ENCODE peak calls at places on chromosome 10, in five cellular contexts. T, P, F, U and E are unnamed samples.

GRCh38 chr10:1130995-1131790 is 75.0 kb downstream of the WDR37 start:
- DNase-seq in U (no peak), P (no peak), F (no peak), T (no peak), E (no peak)

GRCh38 chr10:52027055-52027454 is 287.0 kb upstream of the DKK1 start:
- DNase-seq in T (no peak), P (no peak), F (no peak), U (no peak), E (no peak)

GRCh38 chr10:130234171-130234965 is 98.2 kb downstream of the GLRX3 start:
- DNase-seq in F (no peak), P (no peak), U (no peak), T (no peak), E (no peak)

GRCh38 chr10:31975157-31975765 is 46.6 kb upstream of the ARHGAP12 start:
- DNase-seq in U (no peak), T (no peak), F (no peak), P (no peak), E (no peak)

GRCh38 chr10:10831085-10831484 is 186.6 kb upstream of the CELF2 start:
- DNase-seq in F (no peak), T (peak), U (no peak), P (no peak), E (peak)

GRCh38 chr10:68562666-68563522 is 2.8 kb downstream of the TET1 start:
- DNase-seq in F (no peak), T (no peak), P (peak), U (peak), E (no peak)

GRCh38 chr10:116627386-116627933 is 6.7 kb downstream of the PNLIPRP2 start:
- DNase-seq in F (no peak), T (no peak), P (peak), U (peak), E (no peak)

GRCh38 chr10:72563327-72563932 is 62.4 kb downstream of the MICU1 start:
- DNase-seq in T (no peak), P (no peak), F (no peak), U (no peak), E (no peak)

GRCh38 chr10:62025901-62026879 is 124.7 kb downstream of the ARID5B start:
- DNase-seq in F (no peak), U (no peak), T (no peak), P (no peak), E (no peak)

GRCh38 chr10:19479854-19480253 is 336.4 kb upstream of the PLXDC2 start:
- DNase-seq in P (no peak), T (no peak), U (no peak), F (no peak), E (no peak)

GRCh38 chr10:29598861-29599311 is 35.9 kb downstream of the SVIL start:
- DNase-seq in F (no peak), P (no peak), U (no peak), T (no peak), E (peak)

DNA sequence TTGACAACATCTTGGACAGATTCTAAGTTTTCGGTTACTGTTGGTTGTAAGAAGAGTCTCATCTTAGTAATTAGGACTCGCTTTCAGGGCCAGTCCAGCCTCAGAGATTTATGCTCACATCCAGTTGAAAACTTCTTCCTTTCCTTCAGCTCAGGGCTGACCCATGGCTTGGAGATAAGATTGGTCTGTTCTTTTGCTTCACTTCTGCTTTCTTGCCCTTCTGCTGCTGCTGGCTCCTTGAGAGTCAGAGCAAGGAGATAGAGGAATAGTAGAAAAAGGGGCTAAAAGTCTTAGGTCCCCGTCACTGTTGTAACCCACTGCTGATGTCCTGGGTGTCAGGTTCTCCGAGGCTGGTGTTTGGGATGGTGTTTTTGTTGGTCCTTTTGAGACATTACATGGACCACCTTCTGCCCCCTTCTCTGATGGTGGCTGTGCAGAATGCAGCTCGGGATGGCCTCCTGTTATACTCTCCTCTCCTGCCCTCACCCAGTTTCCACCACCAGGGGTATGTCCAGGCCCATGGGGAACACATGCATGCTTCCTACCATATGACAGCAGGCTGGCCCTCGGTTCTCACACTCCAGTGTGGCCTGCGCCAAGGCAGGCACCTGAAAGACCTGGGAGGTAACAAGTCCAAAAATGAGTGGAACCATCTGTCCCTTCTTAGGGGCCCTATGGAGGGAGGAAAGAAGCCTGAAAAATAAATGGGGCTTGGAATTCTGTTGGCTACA is 67.8 kb upstream of the PCBD1 start:
- DNase-seq in T (no peak), P (no peak), F (no peak), U (no peak), E (no peak)
- TF ChIP-seq CTCF in T (no peak), P (no peak), F (peak), U (no peak), E (no peak)

DNA sequence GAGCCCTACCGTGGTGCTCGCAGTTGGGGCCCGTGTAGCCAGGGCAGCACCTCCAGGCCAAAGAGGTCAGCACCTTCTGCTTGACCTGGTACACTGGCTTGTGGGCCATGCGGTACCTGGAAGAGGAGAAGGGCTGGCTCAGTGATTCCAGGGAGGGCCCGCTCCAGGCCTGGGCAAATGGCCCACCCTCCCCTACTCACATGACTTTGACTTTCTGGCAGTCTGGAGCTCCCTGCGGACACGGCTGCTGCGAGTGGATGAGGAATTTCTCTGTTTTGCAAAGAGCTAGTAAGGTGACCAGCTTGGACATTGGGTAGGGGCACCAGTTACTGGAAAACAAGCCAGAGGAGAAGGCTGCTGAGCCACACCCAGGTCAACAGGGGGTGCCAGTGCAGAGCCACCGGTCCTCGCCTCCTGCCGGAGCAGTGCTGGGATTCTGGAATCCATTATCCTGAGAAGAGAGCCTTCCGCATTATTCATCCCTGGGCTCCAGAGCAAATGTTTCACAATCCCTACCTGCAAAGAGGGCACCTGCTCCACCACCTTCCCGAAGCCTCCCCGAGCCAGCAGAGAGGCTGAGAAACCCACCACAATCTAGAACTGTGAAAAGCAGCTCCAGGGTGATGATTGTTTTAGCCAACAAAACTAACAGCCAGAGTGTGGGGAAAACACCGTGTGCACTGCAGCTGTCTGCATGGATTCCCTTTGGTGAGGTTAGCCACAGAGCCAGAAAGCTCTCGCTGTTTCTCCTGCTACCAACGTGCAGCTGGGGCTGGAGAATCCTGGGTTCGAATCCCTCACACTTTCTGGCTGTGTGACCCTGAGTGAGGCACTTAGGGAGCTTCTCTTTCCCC is 11.8 kb downstream of the MMRN2 start:
- DNase-seq in P (peak), T (no peak), F (peak), U (no peak), E (no peak)
- TF ChIP-seq CTCF in P (peak), T (no peak), F (peak), U (no peak), E (peak)

DNA sequence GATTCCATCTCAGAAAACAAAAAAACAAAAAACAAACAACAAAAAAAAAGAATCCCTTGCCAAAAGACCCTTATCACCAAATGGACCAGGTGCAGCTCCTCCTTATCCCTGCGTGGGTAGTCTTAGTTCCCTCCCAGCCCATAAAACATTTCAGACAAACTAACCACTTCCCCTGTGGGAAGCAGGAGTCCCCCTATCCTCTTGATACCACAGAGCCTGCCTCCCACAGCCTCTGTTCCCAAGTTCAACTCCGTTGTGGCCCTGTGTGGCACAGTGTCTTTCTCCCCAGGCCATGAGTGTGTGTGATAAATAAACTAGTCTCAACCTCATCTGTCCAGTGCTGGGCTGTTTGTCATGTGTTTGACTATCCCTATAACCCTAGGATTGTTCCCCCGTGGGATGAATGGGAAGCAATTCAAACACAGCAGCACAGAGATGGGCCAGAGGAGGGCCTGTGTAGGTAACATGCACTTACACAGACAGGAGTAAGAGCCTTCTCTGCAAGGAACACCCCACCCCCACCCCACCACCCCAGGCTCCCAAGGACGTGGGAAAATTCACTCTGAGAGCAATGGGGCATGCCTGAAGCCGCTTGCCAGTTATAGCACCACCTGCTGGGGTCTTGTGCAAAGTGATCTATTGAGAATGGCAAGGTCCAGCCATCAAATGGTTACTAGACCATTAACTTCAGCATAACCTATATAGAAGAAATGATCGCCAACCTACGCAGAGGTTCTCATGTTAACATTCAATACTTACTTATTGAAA is 147.1 kb upstream of the GHITM start:
- DNase-seq in T (no peak), P (peak), F (no peak), U (peak), E (no peak)
- TF ChIP-seq CTCF in T (no peak), P (peak), F (no peak), U (peak), E (peak)

GRCh38 chr10:75236178-75236825 is 545 bp upstream of the COMTD1 start:
- DNase-seq in F (no peak), P (no peak), T (no peak), U (no peak), E (no peak)
- TF ChIP-seq CTCF in F (no peak), P (peak), T (no peak), U (no peak), E (no peak)

DNA sequence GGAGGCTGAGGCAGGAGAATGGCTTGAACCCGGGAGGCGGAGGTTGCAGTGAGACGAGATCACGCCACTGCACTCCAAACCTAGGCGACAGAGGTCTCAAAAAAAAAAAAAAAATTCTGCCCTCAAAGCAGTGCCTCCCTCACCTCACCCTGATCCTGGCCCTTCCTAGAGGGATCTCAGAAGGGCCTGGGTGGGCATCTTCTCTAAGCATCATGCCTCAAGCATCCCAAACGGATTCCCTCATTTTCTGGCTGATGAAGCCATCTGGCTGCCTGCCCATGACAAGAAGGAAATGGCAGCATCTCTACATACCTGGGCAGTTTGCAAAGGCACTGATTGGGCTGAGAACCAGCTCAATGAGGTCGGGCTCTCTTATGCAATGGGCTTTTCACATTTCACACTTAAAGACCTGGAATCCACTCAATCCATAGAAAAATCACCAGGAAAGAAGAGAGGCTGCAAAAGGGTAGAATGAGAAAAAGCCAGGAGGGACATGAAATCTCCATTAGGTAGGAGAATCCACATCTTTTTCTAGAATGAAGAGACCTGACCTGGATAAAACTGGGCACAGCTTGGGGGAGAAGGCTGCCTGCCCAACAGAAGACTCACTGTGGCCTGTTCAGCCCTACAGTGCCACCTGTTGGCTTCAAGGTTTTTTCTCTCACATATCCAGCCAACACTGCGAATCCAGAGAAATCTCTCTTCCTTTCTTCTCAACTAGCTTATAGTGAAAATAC is 48.1 kb downstream of the PDLIM1 start:
- DNase-seq in T (no peak), P (peak), U (peak), F (no peak), E (peak)
- TF ChIP-seq CTCF in T (peak), P (peak), U (peak), F (peak), E (peak)

GRCh38 chr10:115093776-115094361 is 704 bp downstream of the ATRNL1 start:
- DNase-seq in F (no peak), T (no peak), P (peak), U (peak), E (no peak)
- TF ChIP-seq CTCF in F (no peak), T (no peak), P (no peak), U (peak), E (peak)

GRCh38 chr10:70508912-70509366 is 30.4 kb downstream of the PALD1 start:
- DNase-seq in F (peak), T (peak), P (no peak), U (no peak), E (no peak)
- TF ChIP-seq CTCF in F (no peak), T (no peak), P (no peak), U (no peak), E (peak)